ENCODE peak calls at places on chromosomes 7 and 10, in five cellular contexts. One of them, this sample, is unnamed.

GRCh38 chr10:125765835-125766234 is 9.8 kb downstream of the MMP21 start:
- DNase-seq in NCI-H1092: no peak
- DNase-seq in NCI-H460: no peak
- DNase-seq in head of caudate nucleus: no peak
- DNase-seq in HFFc6: no peak
- DNase-seq in this sample: no peak

GRCh38 chr10:78802406-78802805 is 266.4 kb upstream of the ZMIZ1 start:
- DNase-seq in NCI-H1092: no peak
- DNase-seq in NCI-H460: no peak
- DNase-seq in head of caudate nucleus: no peak
- DNase-seq in HFFc6: no peak
- DNase-seq in this sample: no peak

GRCh38 chr7:155219947-155220769 is 77.5 kb upstream of the INSIG1 start:
- DNase-seq in NCI-H1092: no peak
- DNase-seq in NCI-H460: no peak
- DNase-seq in head of caudate nucleus: no peak
- DNase-seq in HFFc6: no peak
- DNase-seq in this sample: no peak

GRCh38 chr7:12386237-12386839 is 17.3 kb downstream of the VWDE start:
- DNase-seq in NCI-H1092: peak
- DNase-seq in NCI-H460: no peak
- DNase-seq in head of caudate nucleus: no peak
- DNase-seq in HFFc6: no peak
- DNase-seq in this sample: no peak

GRCh38 chr10:34446046-34446445 is 369.1 kb downstream of the PARD3 start:
- DNase-seq in NCI-H1092: no peak
- DNase-seq in NCI-H460: no peak
- DNase-seq in head of caudate nucleus: no peak
- DNase-seq in HFFc6: no peak
- DNase-seq in this sample: no peak

GRCh38 chr7:129431911-129432643 is 2.2 kb upstream of the STRIP2 start:
- DNase-seq in NCI-H1092: no peak
- DNase-seq in NCI-H460: no peak
- DNase-seq in head of caudate nucleus: peak
- DNase-seq in HFFc6: no peak
- DNase-seq in this sample: no peak

GRCh38 chr7:132455306-132455705 is 121.0 kb downstream of the PLXNA4 start:
- DNase-seq in NCI-H1092: no peak
- DNase-seq in NCI-H460: no peak
- DNase-seq in head of caudate nucleus: no peak
- DNase-seq in HFFc6: no peak
- DNase-seq in this sample: no peak

GRCh38 chr10:58609525-58610150 is 97.0 kb downstream of the BICC1 start:
- DNase-seq in NCI-H1092: no peak
- DNase-seq in NCI-H460: no peak
- DNase-seq in head of caudate nucleus: no peak
- DNase-seq in HFFc6: no peak
- DNase-seq in this sample: no peak

GRCh38 chr7:127758105-127758504 is 106.1 kb downstream of the SND1 start:
- DNase-seq in NCI-H1092: no peak
- DNase-seq in NCI-H460: no peak
- DNase-seq in head of caudate nucleus: no peak
- DNase-seq in HFFc6: no peak
- DNase-seq in this sample: no peak